ENCODE peak calls at places on chromosome 2, in eight cellular contexts. K, L, E, J, U, I, A and Q are unnamed samples.
A peak's percentile ranks its signal among the peaks of the same experiment; 100 is the strongest.

GRCh38 chr2:23385748-23386421 is 906 bp downstream of the KLHL29 start:
- DNase-seq in K (no peak), L (no peak), E (no peak), J (no peak), U (no peak), I (peak; percentile 18), A (peak; percentile 59), Q (no peak)

GRCh38 chr2:1607236-1607920 is 136.9 kb downstream of the PXDN start:
- DNase-seq in K (no peak), L (no peak), E (no peak), J (no peak), U (no peak), I (no peak), A (no peak), Q (no peak)

GRCh38 chr2:178804791-178805190 is 2.4 kb downstream of the TTN start:
- DNase-seq in K (no peak), L (no peak), E (peak; percentile 17), J (no peak), U (peak; percentile 26), I (no peak), A (peak; percentile 78), Q (no peak)

GRCh38 chr2:230658877-230659652 is 53.6 kb upstream of the CAB39 start:
- DNase-seq in K (no peak), L (peak; percentile 85), E (no peak), J (no peak), U (no peak), I (no peak), A (no peak), Q (no peak)

GRCh38 chr2:163462993-163463392 is 272.8 kb downstream of the FIGN start:
- DNase-seq in K (no peak), L (no peak), E (no peak), J (no peak), U (no peak), I (no peak), A (peak; percentile 11), Q (no peak)

GRCh38 chr2:184302506-184302905 is 295.8 kb upstream of the ZNF804A start:
- DNase-seq in K (no peak), L (no peak), E (no peak), J (no peak), U (peak; percentile 10), I (no peak), A (no peak), Q (no peak)

GRCh38 chr2:43634604-43635306 is 2.3 kb upstream of the PLEKHH2 start:
- DNase-seq in K (peak; percentile 96), L (no peak), E (peak; percentile 82), J (no peak), U (peak; percentile 91), I (peak; percentile 80), A (no peak), Q (peak; percentile 85)

GRCh38 chr2:56448403-56448998 is 264.7 kb downstream of the CCDC85A start:
- DNase-seq in K (no peak), L (no peak), E (no peak), J (no peak), U (no peak), I (peak; percentile 1), A (no peak), Q (no peak)

GRCh38 chr2:190466819-190467444 is 58.8 kb downstream of the MFSD6 start:
- DNase-seq in K (no peak), L (no peak), E (peak; percentile 61), J (no peak), U (peak; percentile 46), I (no peak), A (no peak), Q (no peak)

GRCh38 chr2:26400723-26401122 is 997 bp upstream of the DRC1 start:
- DNase-seq in K (no peak), L (no peak), E (no peak), J (no peak), U (no peak), I (no peak), A (no peak), Q (no peak)

GRCh38 chr2:112750560-112750843 is 13.9 kb downstream of the CKAP2L start:
- DNase-seq in K (peak; percentile 23), L (no peak), E (no peak), J (no peak), U (peak; percentile 33), I (peak; percentile 28), A (no peak), Q (no peak)

GRCh38 chr2:235908826-235909225 is 259.4 kb downstream of the GBX2 start:
- DNase-seq in K (no peak), L (peak; percentile 69), E (no peak), J (no peak), U (no peak), I (no peak), A (no peak), Q (no peak)

GRCh38 chr2:218983971-218984238 is 1.1 kb downstream of the FEV start:
- DNase-seq in K (no peak), L (no peak), E (no peak), J (no peak), U (no peak), I (no peak), A (no peak), Q (no peak)
- H3K4me3 ChIP-seq in K (no peak overlapping the region), L (no peak overlapping the region), E (no peak overlapping the region), J (no peak overlapping the region), U (no peak overlapping the region), I (no peak overlapping the region), A (peak overlapping the region; percentile 51), Q (peak overlapping the region; percentile 16)

DNA sequence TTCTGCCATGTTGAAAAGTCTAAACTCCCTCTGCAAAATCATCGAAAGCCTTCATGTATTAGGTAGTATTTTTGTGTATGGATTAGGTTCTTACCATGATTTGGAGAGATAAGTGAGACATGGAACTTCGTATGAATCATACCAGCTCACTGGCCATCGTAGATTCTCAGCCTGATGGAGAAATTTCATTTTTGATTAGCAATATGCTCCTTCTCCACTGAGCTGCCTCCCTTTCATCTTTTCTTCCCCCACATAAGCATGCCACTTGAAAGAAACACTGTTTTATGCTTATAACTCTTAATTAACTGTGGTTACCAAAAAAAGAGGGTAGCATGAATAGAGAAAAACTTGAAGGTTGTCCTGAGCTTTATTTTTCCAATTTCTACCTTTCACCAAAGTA is 111.9 kb downstream of the NCK2 start:
- DNase-seq in K (no peak), L (no peak), E (no peak), J (no peak), U (no peak), I (no peak), A (no peak), Q (no peak)
- H3K4me3 ChIP-seq in K (no peak overlapping the region), L (no peak overlapping the region), E (no peak overlapping the region), J (no peak overlapping the region), U (no peak overlapping the region), I (no peak overlapping the region), A (no peak overlapping the region), Q (no peak overlapping the region)

GRCh38 chr2:96265349-96265839 is 403 bp downstream of the TMEM127 start:
- DNase-seq in K (no peak), L (no peak), E (no peak), J (peak; percentile 66), U (no peak), I (no peak), A (peak; percentile 66), Q (no peak)

GRCh38 chr2:96262306-96262705 is 3.5 kb downstream of the TMEM127 start:
- DNase-seq in K (no peak), L (no peak), E (no peak), J (no peak), U (no peak), I (no peak), A (no peak), Q (no peak)

GRCh38 chr2:96265840-96266569 is at the start of the genes CIAO1 and TMEM127:
- DNase-seq in K (peak; percentile 83), L (peak; percentile 89), E (peak; percentile 89), J (peak; percentile 99), U (peak; percentile 96), I (peak; percentile 98), A (peak; percentile 98), Q (peak; percentile 74)

GRCh38 chr2:96264656-96265348 is 995 bp downstream of the TMEM127 start:
- DNase-seq in K (no peak), L (no peak), E (no peak), J (peak; percentile 43), U (peak; percentile 28), I (peak; percentile 51), A (peak; percentile 50), Q (no peak)

GRCh38 chr2:96264086-96264485 is 1.7 kb downstream of the TMEM127 start:
- DNase-seq in K (no peak), L (no peak), E (no peak), J (no peak), U (peak; percentile 34), I (peak; percentile 42), A (no peak), Q (no peak)
- H3K4me3 ChIP-seq in K (peak overlapping the region; percentile 100), L (peak overlapping the region; percentile 76), E (peak overlapping the region; percentile 95), J (no peak overlapping the region), U (peak overlapping the region; percentile 87), I (peak overlapping the region; percentile 79), A (peak overlapping the region; percentile 100), Q (peak overlapping the region; percentile 94)

DNA sequence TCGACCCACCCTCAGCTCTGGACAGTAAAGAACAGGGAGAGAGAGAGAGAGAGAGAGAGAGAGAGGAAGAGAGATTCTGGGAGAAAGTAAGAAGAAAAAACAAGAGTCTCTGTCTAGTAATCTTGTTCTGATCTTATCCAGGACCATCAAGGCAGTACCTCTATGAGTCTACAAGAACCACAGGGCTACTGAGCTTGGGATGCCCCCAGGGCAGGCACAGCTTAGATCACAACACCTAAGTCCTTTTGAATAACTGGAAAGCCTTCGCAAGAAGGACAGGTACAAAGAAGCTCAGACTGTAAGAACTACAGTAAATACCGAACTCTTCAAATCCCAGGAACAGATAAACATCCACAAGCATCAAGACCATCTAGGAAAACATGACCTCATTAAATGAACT is 51.4 kb upstream of the SGPP2 start:
- DNase-seq in K (no peak), L (no peak), E (no peak), J (no peak), U (no peak), I (no peak), A (no peak), Q (no peak)
- H3K4me3 ChIP-seq in K (no peak overlapping the region), L (no peak overlapping the region), E (no peak overlapping the region), J (no peak overlapping the region), U (no peak overlapping the region), I (no peak overlapping the region), A (no peak overlapping the region), Q (no peak overlapping the region)

DNA sequence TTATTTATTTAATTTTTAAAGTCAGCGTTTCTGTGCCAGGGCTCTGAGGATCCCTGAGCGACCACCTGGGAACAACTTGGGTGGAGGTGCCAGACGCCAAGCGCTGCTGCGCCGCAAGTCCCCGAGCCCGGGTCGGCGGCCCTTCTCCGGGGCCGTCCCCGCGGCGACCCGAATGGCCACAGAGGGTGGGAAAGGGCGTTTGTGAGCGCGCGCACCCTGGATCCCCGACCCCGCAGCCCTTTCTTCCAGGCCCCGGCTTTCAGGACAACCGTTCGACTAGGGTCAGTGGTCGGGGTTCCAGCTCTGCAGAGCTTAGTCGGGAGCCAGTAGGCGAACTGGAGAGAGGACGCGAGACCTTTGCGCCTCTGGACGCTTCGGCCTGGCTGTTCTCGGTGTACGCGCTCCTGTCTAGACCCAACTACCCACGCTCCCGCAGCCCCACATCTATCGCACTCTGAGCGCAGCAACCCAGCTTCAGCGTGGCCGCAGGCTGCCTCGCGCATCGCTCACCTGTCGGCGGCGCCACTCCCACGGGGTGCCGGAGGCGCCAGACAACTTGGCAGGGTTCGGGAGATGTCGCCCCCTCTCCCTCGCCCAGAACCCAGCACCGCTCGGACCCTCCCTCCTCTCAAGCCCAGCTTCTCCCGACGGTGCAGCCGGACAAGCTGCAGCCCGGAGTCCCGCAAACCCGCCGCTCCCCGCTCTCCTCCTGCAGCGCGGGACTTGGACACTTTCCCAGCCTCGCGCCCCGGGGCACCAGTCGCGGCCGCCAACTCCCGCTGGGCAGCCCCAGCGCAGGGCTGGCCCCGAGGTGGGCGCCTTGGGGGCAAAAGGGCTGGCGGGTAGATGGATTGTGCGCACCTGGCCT is 785 bp downstream of the LYPD1 start:
- DNase-seq in K (no peak), L (no peak), E (no peak), J (peak; percentile 16), U (no peak), I (peak; percentile 16), A (peak; percentile 68), Q (no peak)
- H3K4me3 ChIP-seq in K (peak overlapping the region; percentile 65), L (no peak overlapping the region), E (no peak overlapping the region), J (peak overlapping the region; percentile 55), U (no peak overlapping the region), I (peak overlapping the region; percentile 53), A (peak overlapping the region; percentile 79), Q (peak overlapping the region; percentile 32)

GRCh38 chr2:19348692-19349091 is 9.7 kb downstream of the OSR1 start:
- DNase-seq in K (no peak), L (no peak), E (no peak), J (no peak), U (no peak), I (no peak), A (no peak), Q (no peak)
- H3K4me3 ChIP-seq in K (no peak overlapping the region), L (no peak overlapping the region), E (peak overlapping the region; percentile 71), J (no peak overlapping the region), U (peak overlapping the region; percentile 75), I (peak overlapping the region; percentile 90), A (peak overlapping the region; percentile 95), Q (peak overlapping the region; percentile 96)